ENCODE peak calls at places on chromosome 20, in eight cellular contexts. One of them, this sample, is unnamed.

GRCh38 chr20:46872315-46873211 is 22.1 kb upstream of the EYA2 start:
- DNase-seq in HT1080: no peak
- DNase-seq in NCI-H446 treated with DMSO at 0.1 percent for 48 hours: no peak
- DNase-seq in head of caudate nucleus: no peak
- DNase-seq in dermis blood vessel endothelial cell: no peak
- DNase-seq in kidney tubule cell: no peak
- DNase-seq in psoas muscle: no peak
- DNase-seq in left cardiac atrium: peak; percentile 37
- DNase-seq in this sample: no peak

GRCh38 chr20:1879369-1879768 is 15.8 kb upstream of the SIRPA start:
- DNase-seq in left cardiac atrium: no peak
- DNase-seq in dermis blood vessel endothelial cell: no peak
- DNase-seq in HT1080: no peak
- DNase-seq in NCI-H446 treated with DMSO at 0.1 percent for 48 hours: no peak
- DNase-seq in head of caudate nucleus: no peak
- DNase-seq in kidney tubule cell: no peak
- DNase-seq in psoas muscle: peak; percentile 27
- DNase-seq in this sample: no peak

GRCh38 chr20:48776306-48776705 is 51.5 kb downstream of the PREX1 start:
- DNase-seq in dermis blood vessel endothelial cell: peak; percentile 33
- DNase-seq in left cardiac atrium: no peak
- DNase-seq in kidney tubule cell: peak; percentile 23
- DNase-seq in head of caudate nucleus: no peak
- DNase-seq in psoas muscle: peak; percentile 68
- DNase-seq in NCI-H446 treated with DMSO at 0.1 percent for 48 hours: no peak
- DNase-seq in HT1080: peak; percentile 28
- DNase-seq in this sample: no peak

GRCh38 chr20:63129991-63130653 is 85.8 kb downstream of the YTHDF1 start:
- DNase-seq in left cardiac atrium: peak; percentile 9
- DNase-seq in HT1080: no peak
- DNase-seq in psoas muscle: peak; percentile 34
- DNase-seq in dermis blood vessel endothelial cell: peak; percentile 85
- DNase-seq in head of caudate nucleus: no peak
- DNase-seq in kidney tubule cell: no peak
- DNase-seq in NCI-H446 treated with DMSO at 0.1 percent for 48 hours: no peak
- DNase-seq in this sample: no peak

GRCh38 chr20:6562111-6562510 is 205.4 kb upstream of the BMP2 start:
- DNase-seq in psoas muscle: no peak
- DNase-seq in dermis blood vessel endothelial cell: peak; percentile 87
- DNase-seq in NCI-H446 treated with DMSO at 0.1 percent for 48 hours: no peak
- DNase-seq in head of caudate nucleus: no peak
- DNase-seq in left cardiac atrium: no peak
- DNase-seq in HT1080: peak; percentile 41
- DNase-seq in kidney tubule cell: peak; percentile 76
- DNase-seq in this sample: peak; percentile 70

GRCh38 chr20:31551581-31552081 is 37.4 kb downstream of the HM13 start:
- DNase-seq in NCI-H446 treated with DMSO at 0.1 percent for 48 hours: no peak
- DNase-seq in head of caudate nucleus: no peak
- DNase-seq in kidney tubule cell: peak; percentile 99
- DNase-seq in psoas muscle: no peak
- DNase-seq in dermis blood vessel endothelial cell: no peak
- DNase-seq in left cardiac atrium: no peak
- DNase-seq in HT1080: no peak
- DNase-seq in this sample: no peak

GRCh38 chr20:142290-142689 is at the start of gene DEFB126:
- DNase-seq in dermis blood vessel endothelial cell: no peak
- DNase-seq in psoas muscle: no peak
- DNase-seq in head of caudate nucleus: no peak
- DNase-seq in left cardiac atrium: no peak
- DNase-seq in HT1080: no peak
- DNase-seq in NCI-H446 treated with DMSO at 0.1 percent for 48 hours: no peak
- DNase-seq in kidney tubule cell: no peak
- DNase-seq in this sample: no peak

GRCh38 chr20:24798930-24799705 is 150.0 kb upstream of the CST7 start:
- DNase-seq in NCI-H446 treated with DMSO at 0.1 percent for 48 hours: no peak
- DNase-seq in HT1080: peak; percentile 80
- DNase-seq in psoas muscle: peak; percentile 15
- DNase-seq in left cardiac atrium: no peak
- DNase-seq in dermis blood vessel endothelial cell: no peak
- DNase-seq in kidney tubule cell: peak; percentile 22
- DNase-seq in head of caudate nucleus: no peak
- DNase-seq in this sample: no peak

GRCh38 chr20:20820104-20820503 is 107.7 kb upstream of the RALGAPA2 start:
- DNase-seq in NCI-H446 treated with DMSO at 0.1 percent for 48 hours: no peak
- DNase-seq in head of caudate nucleus: peak; percentile 54
- DNase-seq in left cardiac atrium: no peak
- DNase-seq in HT1080: no peak
- DNase-seq in dermis blood vessel endothelial cell: peak; percentile 69
- DNase-seq in kidney tubule cell: peak; percentile 46
- DNase-seq in psoas muscle: no peak
- DNase-seq in this sample: peak; percentile 29

GRCh38 chr20:41181567-41181966 is 44.2 kb downstream of the PLCG1 start:
- DNase-seq in kidney tubule cell: no peak
- DNase-seq in NCI-H446 treated with DMSO at 0.1 percent for 48 hours: no peak
- DNase-seq in dermis blood vessel endothelial cell: no peak
- DNase-seq in head of caudate nucleus: peak; percentile 6
- DNase-seq in psoas muscle: peak; percentile 13
- DNase-seq in HT1080: no peak
- DNase-seq in left cardiac atrium: no peak
- DNase-seq in this sample: no peak

GRCh38 chr20:23566199-23566932 is 1.9 kb downstream of the CST9L start:
- DNase-seq in dermis blood vessel endothelial cell: no peak
- DNase-seq in HT1080: no peak
- DNase-seq in NCI-H446 treated with DMSO at 0.1 percent for 48 hours: no peak
- DNase-seq in kidney tubule cell: no peak
- DNase-seq in left cardiac atrium: no peak
- DNase-seq in head of caudate nucleus: no peak
- DNase-seq in psoas muscle: no peak
- DNase-seq in this sample: no peak

GRCh38 chr20:10282930-10283556 is 64.4 kb downstream of the SNAP25 start:
- DNase-seq in kidney tubule cell: no peak
- DNase-seq in NCI-H446 treated with DMSO at 0.1 percent for 48 hours: no peak
- DNase-seq in dermis blood vessel endothelial cell: no peak
- DNase-seq in HT1080: peak; percentile 9
- DNase-seq in head of caudate nucleus: no peak
- DNase-seq in left cardiac atrium: no peak
- DNase-seq in psoas muscle: no peak
- DNase-seq in this sample: peak; percentile 43

GRCh38 chr20:53757472-53757913 is 163.9 kb upstream of the ZNF217 start:
- DNase-seq in HT1080: no peak
- DNase-seq in kidney tubule cell: no peak
- DNase-seq in head of caudate nucleus: peak; percentile 53
- DNase-seq in NCI-H446 treated with DMSO at 0.1 percent for 48 hours: no peak
- DNase-seq in dermis blood vessel endothelial cell: peak; percentile 28
- DNase-seq in psoas muscle: no peak
- DNase-seq in left cardiac atrium: no peak
- DNase-seq in this sample: peak; percentile 85

GRCh38 chr20:4053516-4053919 is 38.2 kb upstream of the RNF24 start:
- DNase-seq in dermis blood vessel endothelial cell: no peak
- DNase-seq in NCI-H446 treated with DMSO at 0.1 percent for 48 hours: no peak
- DNase-seq in head of caudate nucleus: no peak
- DNase-seq in left cardiac atrium: no peak
- DNase-seq in psoas muscle: no peak
- DNase-seq in HT1080: peak; percentile 86
- DNase-seq in kidney tubule cell: peak; percentile 51
- DNase-seq in this sample: no peak

GRCh38 chr20:5863040-5863811 is 87.1 kb downstream of the TRMT6 start:
- DNase-seq in HT1080: peak; percentile 96
- DNase-seq in left cardiac atrium: no peak
- DNase-seq in head of caudate nucleus: peak; percentile 32
- DNase-seq in dermis blood vessel endothelial cell: peak; percentile 72
- DNase-seq in NCI-H446 treated with DMSO at 0.1 percent for 48 hours: no peak
- DNase-seq in kidney tubule cell: peak; percentile 76
- DNase-seq in psoas muscle: peak; percentile 67
- DNase-seq in this sample: peak; percentile 72

GRCh38 chr20:58071500-58071804 is 157.0 kb downstream of the ANKRD60 start:
- DNase-seq in psoas muscle: no peak
- DNase-seq in left cardiac atrium: no peak
- DNase-seq in HT1080: no peak
- DNase-seq in dermis blood vessel endothelial cell: no peak
- DNase-seq in head of caudate nucleus: no peak
- DNase-seq in NCI-H446 treated with DMSO at 0.1 percent for 48 hours: no peak
- DNase-seq in kidney tubule cell: no peak
- DNase-seq in this sample: no peak

GRCh38 chr20:18256440-18257090 is 31.8 kb upstream of the ZNF133 start:
- DNase-seq in HT1080: no peak
- DNase-seq in left cardiac atrium: no peak
- DNase-seq in psoas muscle: no peak
- DNase-seq in NCI-H446 treated with DMSO at 0.1 percent for 48 hours: no peak
- DNase-seq in kidney tubule cell: no peak
- DNase-seq in dermis blood vessel endothelial cell: no peak
- DNase-seq in head of caudate nucleus: no peak
- DNase-seq in this sample: no peak

GRCh38 chr20:22584922-22585785 is 782 bp upstream of the FOXA2 start:
- DNase-seq in kidney tubule cell: peak; percentile 9
- DNase-seq in psoas muscle: no peak
- DNase-seq in dermis blood vessel endothelial cell: peak; percentile 3
- DNase-seq in NCI-H446 treated with DMSO at 0.1 percent for 48 hours: no peak
- DNase-seq in HT1080: no peak
- DNase-seq in head of caudate nucleus: no peak
- DNase-seq in left cardiac atrium: no peak
- DNase-seq in this sample: peak; percentile 39

GRCh38 chr20:6906871-6907270 is 139.4 kb downstream of the BMP2 start:
- DNase-seq in head of caudate nucleus: no peak
- DNase-seq in kidney tubule cell: peak; percentile 62
- DNase-seq in dermis blood vessel endothelial cell: no peak
- DNase-seq in NCI-H446 treated with DMSO at 0.1 percent for 48 hours: no peak
- DNase-seq in psoas muscle: no peak
- DNase-seq in left cardiac atrium: no peak
- DNase-seq in HT1080: no peak
- DNase-seq in this sample: no peak

GRCh38 chr20:51481311-51481997 is 61.1 kb downstream of the NFATC2 start:
- DNase-seq in head of caudate nucleus: no peak
- DNase-seq in NCI-H446 treated with DMSO at 0.1 percent for 48 hours: no peak
- DNase-seq in kidney tubule cell: peak; percentile 37
- DNase-seq in left cardiac atrium: no peak
- DNase-seq in dermis blood vessel endothelial cell: peak; percentile 61
- DNase-seq in psoas muscle: no peak
- DNase-seq in HT1080: no peak
- DNase-seq in this sample: no peak

GRCh38 chr20:34052414-34052813 is 58.7 kb downstream of the RALY start:
- DNase-seq in head of caudate nucleus: no peak
- DNase-seq in NCI-H446 treated with DMSO at 0.1 percent for 48 hours: no peak
- DNase-seq in psoas muscle: no peak
- DNase-seq in left cardiac atrium: no peak
- DNase-seq in dermis blood vessel endothelial cell: peak; percentile 79
- DNase-seq in kidney tubule cell: no peak
- DNase-seq in HT1080: no peak
- DNase-seq in this sample: no peak

This sample was measured in PC-3.